ENCODE peak calls at places on chromosomes 2 and 18, in four cellular contexts. S, R, Z and U are unnamed samples.
A peak's percentile ranks its signal among the peaks of the same experiment; 100 is the strongest.

GRCh38 chr2:231707625-231708049 is 688 bp upstream of the PTMA start:
- DNase-seq in S (no peak), R (peak; percentile 89), Z (no peak), U (peak; percentile 82)

GRCh38 chr18:28045176-28045810 is 131.6 kb downstream of the CDH2 start:
- DNase-seq in S (peak; percentile 14), R (no peak), Z (no peak), U (no peak)

GRCh38 chr2:121974919-121975654 is 219.6 kb downstream of the TSN start:
- DNase-seq in S (peak; percentile 43), R (no peak), Z (peak; percentile 35), U (peak; percentile 45)

GRCh38 chr2:120879401-120880295 is 144.0 kb downstream of the GLI2 start:
- DNase-seq in S (no peak), R (no peak), Z (no peak), U (no peak)

GRCh38 chr2:70161069-70161534 is 29.7 kb downstream of the C2orf42 start:
- DNase-seq in S (no peak), R (no peak), Z (no peak), U (peak; percentile 11)

GRCh38 chr18:23949863-23950262 is 64.7 kb upstream of the TTC39C start:
- DNase-seq in S (no peak), R (no peak), Z (no peak), U (no peak)

GRCh38 chr18:36724591-36725001 is 104.2 kb downstream of the TPGS2 start:
- DNase-seq in S (no peak), R (no peak), Z (no peak), U (no peak)

GRCh38 chr2:241741016-241741415 is 6.6 kb downstream of the D2HGDH start:
- DNase-seq in S (no peak), R (peak; percentile 67), Z (peak; percentile 46), U (no peak)

GRCh38 chr18:43931439-43931838 is 654.1 kb upstream of the SYT4 start:
- DNase-seq in S (no peak), R (no peak), Z (no peak), U (no peak)

GRCh38 chr2:37378411-37378810 is 34.0 kb downstream of the QPCT start:
- DNase-seq in S (no peak), R (no peak), Z (no peak), U (no peak)

GRCh38 chr2:39696072-39696471 is 30.4 kb downstream of the TMEM178A start:
- DNase-seq in S (no peak), R (no peak), Z (no peak), U (no peak)

GRCh38 chr2:85413592-85414421 is 3.6 kb upstream of the CAPG start:
- DNase-seq in S (no peak), R (no peak), Z (peak; percentile 55), U (no peak)
- TF ChIP-seq POLR2A in S (no peak), R (no peak), Z (no peak), U (peak; percentile 30)

GRCh38 chr2:240624950-240625621 is at the start of gene GPR35:
- DNase-seq in S (peak; percentile 11), R (peak; percentile 79), Z (peak; percentile 60), U (peak; percentile 54)
- H3K4me1 ChIP-seq in S (no peaks in the 10 kb centered on the region), R (peaks cover 5% of the 10 kb centered on the region), Z (no peaks in the 10 kb centered on the region), U (no peaks in the 10 kb centered on the region)

DNA sequence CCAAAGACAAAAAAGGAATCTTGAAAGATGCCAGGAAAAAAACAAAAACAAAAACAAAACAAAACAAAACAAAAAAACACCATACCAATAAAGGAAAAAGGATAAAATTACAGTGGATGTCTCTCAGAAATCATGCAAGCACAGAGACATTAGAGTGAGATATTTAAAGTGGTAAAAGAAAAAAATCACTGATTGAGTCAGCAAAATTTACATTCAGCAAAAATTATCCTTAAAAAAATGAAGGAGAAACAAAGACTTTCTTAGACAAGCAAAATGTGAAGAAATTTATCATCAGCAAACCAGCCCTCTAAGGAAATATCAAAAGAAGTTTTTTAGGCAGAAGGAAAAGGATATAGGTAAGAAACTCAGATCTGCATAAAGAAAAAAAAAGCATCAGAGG is 10.2 kb upstream of the GKN1 start:
- DNase-seq in S (no peak), R (no peak), Z (no peak), U (no peak)
- H3K27ac ChIP-seq in S (no peak overlapping the region), R (no peak overlapping the region), Z (no peak overlapping the region), U (no peak overlapping the region)

DNA sequence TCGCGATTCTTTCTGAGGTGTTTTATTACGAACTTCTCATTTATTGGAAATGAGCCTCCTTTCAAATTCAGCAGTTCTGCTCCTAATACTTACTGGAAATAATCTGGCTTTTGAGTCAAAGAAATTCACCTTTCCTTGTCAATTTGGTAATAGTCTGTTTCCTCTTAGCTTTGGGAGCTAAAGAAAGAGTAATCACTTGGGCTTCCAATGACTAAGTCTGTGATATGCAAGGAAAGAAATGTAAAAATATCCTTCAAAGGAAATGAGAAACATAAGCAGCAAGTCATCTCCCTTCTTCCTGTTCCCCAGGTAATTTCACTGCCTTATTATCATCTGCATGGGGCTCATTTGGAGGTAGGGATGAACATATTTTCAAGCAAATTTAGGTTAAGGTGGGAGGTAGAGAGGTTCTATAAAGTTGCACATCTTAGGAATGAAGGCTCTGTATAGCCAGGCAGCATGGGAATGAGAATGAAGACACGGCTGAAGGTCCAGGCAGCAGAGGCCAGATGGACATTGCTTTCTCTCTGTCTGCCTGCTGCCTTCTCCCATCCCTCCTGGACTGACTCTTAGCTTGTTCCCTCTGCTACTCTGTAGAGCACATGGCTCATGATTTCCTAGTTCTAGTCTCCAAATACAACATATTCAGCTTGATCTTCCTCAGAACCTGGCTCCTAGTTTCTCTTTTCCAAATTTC is 1.0 kb downstream of the SPP2 start:
- DNase-seq in S (no peak), R (no peak), Z (no peak), U (no peak)
- TF ChIP-seq POLR2A in S (no peak), R (no peak), Z (no peak), U (no peak)

GRCh38 chr2:101821059-101821805 is 123.7 kb downstream of the MAP4K4 start:
- DNase-seq in S (no peak), R (no peak), Z (no peak), U (no peak)

GRCh38 chr2:101823347-101823791 is 125.9 kb downstream of the MAP4K4 start:
- DNase-seq in S (peak; percentile 64), R (no peak), Z (no peak), U (peak; percentile 63)

GRCh38 chr2:101818531-101819451 is 121.3 kb downstream of the MAP4K4 start:
- DNase-seq in S (no peak), R (no peak), Z (no peak), U (no peak)

GRCh38 chr2:101821828-101822458 is 124.4 kb downstream of the MAP4K4 start:
- DNase-seq in S (no peak), R (no peak), Z (no peak), U (no peak)

GRCh38 chr2:101820519-101820918 is 123.0 kb downstream of the MAP4K4 start:
- DNase-seq in S (no peak), R (no peak), Z (no peak), U (no peak)
- H3K4me1 ChIP-seq in S (peaks cover 12% of the 10 kb centered on the region), R (peaks cover 37% of the 10 kb centered on the region), Z (no peaks in the 10 kb centered on the region), U (peaks cover 31% of the 10 kb centered on the region)

GRCh38 chr2:164877169-164877568 is 35.5 kb upstream of the COBLL1 start:
- DNase-seq in S (no peak), R (no peak), Z (no peak), U (no peak)

GRCh38 chr2:164882276-164882675 is 40.7 kb upstream of the COBLL1 start:
- DNase-seq in S (no peak), R (no peak), Z (no peak), U (peak; percentile 16)

GRCh38 chr2:164879901-164880535 is 38.4 kb upstream of the COBLL1 start:
- DNase-seq in S (no peak), R (no peak), Z (no peak), U (no peak)

GRCh38 chr2:164877927-164878326 is 36.3 kb upstream of the COBLL1 start:
- DNase-seq in S (no peak), R (no peak), Z (no peak), U (no peak)

GRCh38 chr2:164881524-164881923 is 39.9 kb upstream of the COBLL1 start:
- DNase-seq in S (no peak), R (no peak), Z (no peak), U (no peak)
- H3K27ac ChIP-seq in S (no peak overlapping the region), R (peak overlapping the region; percentile 24), Z (no peak overlapping the region), U (no peak overlapping the region)

GRCh38 chr2:160063266-160063665 is 851 bp upstream of the PLA2R1 start:
- DNase-seq in S (peak; percentile 14), R (no peak), Z (no peak), U (no peak)

GRCh38 chr2:160063895-160064577 is 1.6 kb upstream of the PLA2R1 start:
- DNase-seq in S (no peak), R (no peak), Z (no peak), U (no peak)

GRCh38 chr2:160061533-160062282 is 707 bp downstream of the PLA2R1 start:
- DNase-seq in S (peak; percentile 10), R (no peak), Z (no peak), U (peak; percentile 9)

GRCh38 chr2:160060297-160060696 is 2.1 kb downstream of the PLA2R1 start:
- DNase-seq in S (no peak), R (no peak), Z (no peak), U (no peak)

DNA sequence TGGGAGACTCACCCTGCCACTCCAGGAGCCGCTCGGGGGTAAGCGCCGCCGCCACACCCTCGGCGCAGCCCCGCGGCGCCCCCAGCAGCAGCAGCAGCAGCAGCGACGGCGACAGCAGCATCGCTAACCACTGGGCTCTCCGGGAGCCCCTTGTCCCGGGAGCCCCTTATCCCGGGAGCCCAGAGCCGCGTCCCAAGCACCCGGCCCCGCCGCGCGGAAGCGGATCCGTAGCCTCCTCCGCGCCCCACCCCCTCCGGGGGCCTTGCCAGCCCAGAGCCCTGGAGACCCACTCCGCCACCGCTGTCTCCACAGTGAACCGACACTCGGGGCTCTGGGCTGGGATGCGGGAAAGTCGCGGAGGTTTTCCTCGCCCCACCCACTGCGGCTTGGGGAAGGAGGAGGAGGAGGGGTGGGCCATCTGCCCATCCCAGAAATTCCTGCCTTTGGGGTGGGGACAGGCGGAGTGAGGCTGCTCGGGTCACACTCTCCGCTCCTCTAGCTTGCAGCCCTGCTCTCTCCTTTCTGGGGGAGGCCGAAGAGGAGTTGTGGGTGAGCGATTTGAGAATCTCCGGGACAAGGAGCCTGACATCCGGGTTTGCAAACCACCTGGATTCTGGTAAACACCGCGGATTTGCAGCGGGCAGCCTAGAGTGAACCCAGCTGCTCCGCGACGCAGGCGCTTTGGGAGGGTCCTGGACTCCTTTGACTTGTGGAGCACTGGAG is at the start of gene PLA2R1:
- DNase-seq in S (peak; percentile 47), R (peak; percentile 89), Z (peak; percentile 37), U (peak; percentile 40)
- TF ChIP-seq POLR2A in S (peak; percentile 8), R (no peak), Z (no peak), U (peak; percentile 10)

GRCh38 chr2:218320704-218321336 is 28.5 kb upstream of the TMBIM1 start:
- DNase-seq in S (no peak), R (no peak), Z (no peak), U (no peak)

GRCh38 chr2:218319813-218320360 is 27.6 kb upstream of the TMBIM1 start:
- DNase-seq in S (no peak), R (no peak), Z (no peak), U (no peak)

GRCh38 chr2:218317832-218318231 is 25.5 kb upstream of the TMBIM1 start:
- DNase-seq in S (no peak), R (no peak), Z (no peak), U (no peak)

GRCh38 chr2:218317232-218317630 is 24.9 kb upstream of the TMBIM1 start:
- DNase-seq in S (no peak), R (no peak), Z (no peak), U (no peak)

DNA sequence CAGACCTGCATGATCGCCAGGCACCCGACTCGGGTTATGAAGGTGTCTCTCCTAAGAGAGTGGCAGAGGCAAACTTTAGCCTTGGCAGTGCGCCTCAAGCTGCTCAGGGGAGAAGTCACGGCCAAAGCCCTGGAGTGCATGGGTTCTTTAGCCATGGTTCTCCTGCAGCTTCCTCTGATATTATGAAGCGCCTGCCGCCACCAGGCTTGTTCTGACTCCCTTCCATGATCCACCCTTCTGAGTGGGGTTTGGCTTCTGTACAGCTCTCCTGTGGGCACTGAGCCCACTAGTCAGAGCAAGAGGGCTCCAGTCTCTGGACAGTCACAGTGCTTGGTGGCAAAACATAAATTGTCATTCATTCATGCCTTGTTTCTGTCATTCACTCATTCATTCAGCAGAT is 25.9 kb upstream of the TMBIM1 start:
- DNase-seq in S (no peak), R (no peak), Z (no peak), U (no peak)
- H3K4me1 ChIP-seq in S (peaks cover 13% of the 10 kb centered on the region), R (peaks cover 34% of the 10 kb centered on the region), Z (peaks cover 3% of the 10 kb centered on the region), U (peaks cover 11% of the 10 kb centered on the region)